ENCODE peak calls at places on chromosomes 16 and 17, in five cellular contexts. M, I, J, G and T are unnamed samples.
A peak's percentile ranks its signal among the peaks of the same experiment; 100 is the strongest.

GRCh38 chr16:85028638-85029412 is 1.2 kb downstream of the KIAA0513 start:
- DNase-seq in I (peak; percentile 34), J (no peak), G (no peak), M (peak; percentile 80), T (peak; percentile 57)

GRCh38 chr17:5545051-5545987 is 39.0 kb downstream of the NLRP1 start:
- DNase-seq in M (no peak), J (no peak), I (no peak), G (no peak), T (no peak)

GRCh38 chr16:67161595-67162058 is 1.9 kb downstream of the FBXL8 start:
- DNase-seq in M (no peak), I (no peak), G (no peak), J (no peak), T (peak; percentile 75)

GRCh38 chr16:87487361-87487924 is 5.4 kb downstream of the ZCCHC14 start:
- DNase-seq in G (no peak), I (peak; percentile 70), J (no peak), M (peak; percentile 56), T (peak; percentile 75)

GRCh38 chr17:51563961-51564360 is 303.6 kb downstream of the UTP18 start:
- DNase-seq in M (no peak), G (no peak), J (no peak), I (no peak), T (no peak)

GRCh38 chr16:85978291-85978775 is 79.4 kb downstream of the IRF8 start:
- DNase-seq in I (no peak), G (no peak), J (no peak), M (no peak), T (no peak)

GRCh38 chr17:74493381-74493833 is 27.0 kb downstream of the CD300A start:
- DNase-seq in G (peak; percentile 71), M (peak; percentile 73), I (peak; percentile 84), J (peak; percentile 54), T (peak; percentile 80)

GRCh38 chr17:6686026-6686425 is 27.1 kb downstream of the SLC13A5 start:
- DNase-seq in M (no peak), I (no peak), J (no peak), G (no peak), T (no peak)